ENCODE peak calls at places on chromosomes 13 and 19, in eight cellular contexts. One of them, this sample, is unnamed.

GRCh38 chr13:112849500-112849899 is 119.5 kb upstream of the MCF2L start:
- DNase-seq in dorsolateral prefrontal cortex: no peak
- DNase-seq in cortex of kidney: no peak
- DNase-seq in AG08395: no peak
- DNase-seq in frontal cortex: no peak
- DNase-seq in neural crest cell: no peak
- DNase-seq in stimulated activated CD8-positive, alpha-beta memory T cell treated with anti-CD3 and anti-CD28 coated beads, Interleukin-12 subunit alpha, Interleukin-12 subunit beta, amount 100 ng/mL, for 4 hours: no peak
- DNase-seq in activated naive CD4-positive, alpha-beta T cell: no peak
- DNase-seq in this sample: no peak

GRCh38 chr13:23630349-23631093 is 60.3 kb downstream of the TNFRSF19 start:
- DNase-seq in dorsolateral prefrontal cortex: no peak
- DNase-seq in cortex of kidney: no peak
- DNase-seq in AG08395: no peak
- DNase-seq in frontal cortex: no peak
- DNase-seq in neural crest cell: no peak
- DNase-seq in stimulated activated CD8-positive, alpha-beta memory T cell treated with anti-CD3 and anti-CD28 coated beads, Interleukin-12 subunit alpha, Interleukin-12 subunit beta, amount 100 ng/mL, for 4 hours: no peak
- DNase-seq in activated naive CD4-positive, alpha-beta T cell: no peak
- DNase-seq in this sample: no peak

GRCh38 chr19:28359819-28360414 is 853.0 kb downstream of the UQCRFS1 start:
- DNase-seq in dorsolateral prefrontal cortex: no peak
- DNase-seq in cortex of kidney: no peak
- DNase-seq in AG08395: no peak
- DNase-seq in frontal cortex: no peak
- DNase-seq in neural crest cell: no peak
- DNase-seq in stimulated activated CD8-positive, alpha-beta memory T cell treated with anti-CD3 and anti-CD28 coated beads, Interleukin-12 subunit alpha, Interleukin-12 subunit beta, amount 100 ng/mL, for 4 hours: no peak
- DNase-seq in activated naive CD4-positive, alpha-beta T cell: no peak
- DNase-seq in this sample: no peak

GRCh38 chr13:51538626-51539179 is 45.6 kb upstream of the WDFY2 start:
- DNase-seq in dorsolateral prefrontal cortex: no peak
- DNase-seq in cortex of kidney: no peak
- DNase-seq in AG08395: no peak
- DNase-seq in frontal cortex: no peak
- DNase-seq in neural crest cell: no peak
- DNase-seq in stimulated activated CD8-positive, alpha-beta memory T cell treated with anti-CD3 and anti-CD28 coated beads, Interleukin-12 subunit alpha, Interleukin-12 subunit beta, amount 100 ng/mL, for 4 hours: no peak
- DNase-seq in activated naive CD4-positive, alpha-beta T cell: no peak
- DNase-seq in this sample: no peak

GRCh38 chr19:35439921-35440320 is 8.1 kb upstream of the FFAR2 start:
- DNase-seq in dorsolateral prefrontal cortex: no peak
- DNase-seq in cortex of kidney: no peak
- DNase-seq in AG08395: no peak
- DNase-seq in frontal cortex: no peak
- DNase-seq in neural crest cell: no peak
- DNase-seq in stimulated activated CD8-positive, alpha-beta memory T cell treated with anti-CD3 and anti-CD28 coated beads, Interleukin-12 subunit alpha, Interleukin-12 subunit beta, amount 100 ng/mL, for 4 hours: no peak
- DNase-seq in activated naive CD4-positive, alpha-beta T cell: no peak
- DNase-seq in this sample: no peak

GRCh38 chr13:112764864-112765561 is 75.2 kb downstream of the ATP11A start:
- DNase-seq in dorsolateral prefrontal cortex: no peak
- DNase-seq in cortex of kidney: no peak
- DNase-seq in AG08395: no peak
- DNase-seq in frontal cortex: no peak
- DNase-seq in neural crest cell: no peak
- DNase-seq in stimulated activated CD8-positive, alpha-beta memory T cell treated with anti-CD3 and anti-CD28 coated beads, Interleukin-12 subunit alpha, Interleukin-12 subunit beta, amount 100 ng/mL, for 4 hours: no peak
- DNase-seq in activated naive CD4-positive, alpha-beta T cell: no peak
- DNase-seq in this sample: no peak

GRCh38 chr13:110307697-110308376 is 753 bp downstream of the COL4A2 start:
- DNase-seq in dorsolateral prefrontal cortex: no peak
- DNase-seq in cortex of kidney: no peak
- DNase-seq in AG08395: no peak
- DNase-seq in frontal cortex: no peak
- DNase-seq in neural crest cell: peak; percentile 42
- DNase-seq in stimulated activated CD8-positive, alpha-beta memory T cell treated with anti-CD3 and anti-CD28 coated beads, Interleukin-12 subunit alpha, Interleukin-12 subunit beta, amount 100 ng/mL, for 4 hours: no peak
- DNase-seq in activated naive CD4-positive, alpha-beta T cell: no peak
- DNase-seq in this sample: peak; percentile 41

GRCh38 chr13:104171132-104171531 is 1104.9 kb upstream of the SLC10A2 start:
- DNase-seq in dorsolateral prefrontal cortex: no peak
- DNase-seq in cortex of kidney: no peak
- DNase-seq in AG08395: no peak
- DNase-seq in frontal cortex: no peak
- DNase-seq in neural crest cell: no peak
- DNase-seq in stimulated activated CD8-positive, alpha-beta memory T cell treated with anti-CD3 and anti-CD28 coated beads, Interleukin-12 subunit alpha, Interleukin-12 subunit beta, amount 100 ng/mL, for 4 hours: no peak
- DNase-seq in activated naive CD4-positive, alpha-beta T cell: no peak
- DNase-seq in this sample: no peak

GRCh38 chr19:7137120-7137519 is 67.6 kb downstream of the ZNF557 start:
- DNase-seq in dorsolateral prefrontal cortex: no peak
- DNase-seq in cortex of kidney: no peak
- DNase-seq in AG08395: no peak
- DNase-seq in frontal cortex: no peak
- DNase-seq in neural crest cell: no peak
- DNase-seq in stimulated activated CD8-positive, alpha-beta memory T cell treated with anti-CD3 and anti-CD28 coated beads, Interleukin-12 subunit alpha, Interleukin-12 subunit beta, amount 100 ng/mL, for 4 hours: no peak
- DNase-seq in activated naive CD4-positive, alpha-beta T cell: no peak
- DNase-seq in this sample: no peak

GRCh38 chr13:26653310-26653709 is 95.8 kb downstream of the WASF3 start:
- DNase-seq in dorsolateral prefrontal cortex: no peak
- DNase-seq in cortex of kidney: no peak
- DNase-seq in AG08395: peak; percentile 68
- DNase-seq in frontal cortex: no peak
- DNase-seq in neural crest cell: no peak
- DNase-seq in stimulated activated CD8-positive, alpha-beta memory T cell treated with anti-CD3 and anti-CD28 coated beads, Interleukin-12 subunit alpha, Interleukin-12 subunit beta, amount 100 ng/mL, for 4 hours: no peak
- DNase-seq in activated naive CD4-positive, alpha-beta T cell: no peak
- DNase-seq in this sample: no peak

GRCh38 chr19:50486823-50487515 is 10.3 kb upstream of the GARIN5A start:
- DNase-seq in dorsolateral prefrontal cortex: no peak
- DNase-seq in cortex of kidney: no peak
- DNase-seq in AG08395: no peak
- DNase-seq in frontal cortex: no peak
- DNase-seq in neural crest cell: peak; percentile 67
- DNase-seq in stimulated activated CD8-positive, alpha-beta memory T cell treated with anti-CD3 and anti-CD28 coated beads, Interleukin-12 subunit alpha, Interleukin-12 subunit beta, amount 100 ng/mL, for 4 hours: no peak
- DNase-seq in activated naive CD4-positive, alpha-beta T cell: peak; percentile 37
- DNase-seq in this sample: no peak

GRCh38 chr13:97583884-97584497 is 150.0 kb downstream of the RAP2A start:
- DNase-seq in dorsolateral prefrontal cortex: no peak
- DNase-seq in cortex of kidney: no peak
- DNase-seq in AG08395: no peak
- DNase-seq in frontal cortex: no peak
- DNase-seq in neural crest cell: no peak
- DNase-seq in stimulated activated CD8-positive, alpha-beta memory T cell treated with anti-CD3 and anti-CD28 coated beads, Interleukin-12 subunit alpha, Interleukin-12 subunit beta, amount 100 ng/mL, for 4 hours: no peak
- DNase-seq in activated naive CD4-positive, alpha-beta T cell: no peak
- DNase-seq in this sample: no peak

GRCh38 chr13:79349011-79349410 is 57.0 kb downstream of the RBM26 start:
- DNase-seq in dorsolateral prefrontal cortex: no peak
- DNase-seq in cortex of kidney: no peak
- DNase-seq in AG08395: no peak
- DNase-seq in frontal cortex: no peak
- DNase-seq in neural crest cell: no peak
- DNase-seq in stimulated activated CD8-positive, alpha-beta memory T cell treated with anti-CD3 and anti-CD28 coated beads, Interleukin-12 subunit alpha, Interleukin-12 subunit beta, amount 100 ng/mL, for 4 hours: no peak
- DNase-seq in activated naive CD4-positive, alpha-beta T cell: no peak
- DNase-seq in this sample: no peak

GRCh38 chr13:111875922-111876321 is 191.0 kb upstream of the SOX1 start:
- DNase-seq in dorsolateral prefrontal cortex: no peak
- DNase-seq in cortex of kidney: no peak
- DNase-seq in AG08395: no peak
- DNase-seq in frontal cortex: no peak
- DNase-seq in neural crest cell: no peak
- DNase-seq in stimulated activated CD8-positive, alpha-beta memory T cell treated with anti-CD3 and anti-CD28 coated beads, Interleukin-12 subunit alpha, Interleukin-12 subunit beta, amount 100 ng/mL, for 4 hours: no peak
- DNase-seq in activated naive CD4-positive, alpha-beta T cell: no peak
- DNase-seq in this sample: no peak

GRCh38 chr19:4633140-4633967 is 6.0 kb upstream of the TNFAIP8L1 start:
- DNase-seq in dorsolateral prefrontal cortex: peak; percentile 39
- DNase-seq in cortex of kidney: no peak
- DNase-seq in AG08395: peak; percentile 65
- DNase-seq in frontal cortex: peak; percentile 60
- DNase-seq in neural crest cell: peak; percentile 68
- DNase-seq in stimulated activated CD8-positive, alpha-beta memory T cell treated with anti-CD3 and anti-CD28 coated beads, Interleukin-12 subunit alpha, Interleukin-12 subunit beta, amount 100 ng/mL, for 4 hours: no peak
- DNase-seq in activated naive CD4-positive, alpha-beta T cell: no peak
- DNase-seq in this sample: no peak

GRCh38 chr19:38071647-38072046 is 152.4 kb downstream of the DPF1 start:
- DNase-seq in dorsolateral prefrontal cortex: no peak
- DNase-seq in cortex of kidney: no peak
- DNase-seq in AG08395: no peak
- DNase-seq in frontal cortex: no peak
- DNase-seq in neural crest cell: no peak
- DNase-seq in stimulated activated CD8-positive, alpha-beta memory T cell treated with anti-CD3 and anti-CD28 coated beads, Interleukin-12 subunit alpha, Interleukin-12 subunit beta, amount 100 ng/mL, for 4 hours: no peak
- DNase-seq in activated naive CD4-positive, alpha-beta T cell: no peak
- DNase-seq in this sample: no peak

GRCh38 chr13:29049524-29049923 is 229.4 kb downstream of the MTUS2 start:
- DNase-seq in dorsolateral prefrontal cortex: no peak
- DNase-seq in cortex of kidney: no peak
- DNase-seq in AG08395: no peak
- DNase-seq in frontal cortex: no peak
- DNase-seq in neural crest cell: no peak
- DNase-seq in stimulated activated CD8-positive, alpha-beta memory T cell treated with anti-CD3 and anti-CD28 coated beads, Interleukin-12 subunit alpha, Interleukin-12 subunit beta, amount 100 ng/mL, for 4 hours: no peak
- DNase-seq in activated naive CD4-positive, alpha-beta T cell: no peak
- DNase-seq in this sample: no peak

GRCh38 chr13:60591348-60591747 is 194.3 kb downstream of the TDRD3 start:
- DNase-seq in dorsolateral prefrontal cortex: no peak
- DNase-seq in cortex of kidney: no peak
- DNase-seq in AG08395: peak; percentile 69
- DNase-seq in frontal cortex: no peak
- DNase-seq in neural crest cell: no peak
- DNase-seq in stimulated activated CD8-positive, alpha-beta memory T cell treated with anti-CD3 and anti-CD28 coated beads, Interleukin-12 subunit alpha, Interleukin-12 subunit beta, amount 100 ng/mL, for 4 hours: no peak
- DNase-seq in activated naive CD4-positive, alpha-beta T cell: no peak
- DNase-seq in this sample: no peak

GRCh38 chr13:36571444-36571843 is 102.4 kb upstream of the SERTM1 start:
- DNase-seq in dorsolateral prefrontal cortex: no peak
- DNase-seq in cortex of kidney: no peak
- DNase-seq in AG08395: no peak
- DNase-seq in frontal cortex: no peak
- DNase-seq in neural crest cell: no peak
- DNase-seq in stimulated activated CD8-positive, alpha-beta memory T cell treated with anti-CD3 and anti-CD28 coated beads, Interleukin-12 subunit alpha, Interleukin-12 subunit beta, amount 100 ng/mL, for 4 hours: no peak
- DNase-seq in activated naive CD4-positive, alpha-beta T cell: no peak
- DNase-seq in this sample: no peak

GRCh38 chr13:44352671-44353070 is 21.0 kb upstream of the SERP2 start:
- DNase-seq in dorsolateral prefrontal cortex: no peak
- DNase-seq in cortex of kidney: no peak
- DNase-seq in AG08395: no peak
- DNase-seq in frontal cortex: no peak
- DNase-seq in neural crest cell: no peak
- DNase-seq in stimulated activated CD8-positive, alpha-beta memory T cell treated with anti-CD3 and anti-CD28 coated beads, Interleukin-12 subunit alpha, Interleukin-12 subunit beta, amount 100 ng/mL, for 4 hours: no peak
- DNase-seq in activated naive CD4-positive, alpha-beta T cell: no peak
- DNase-seq in this sample: no peak

GRCh38 chr13:41065098-41065497 is 3.8 kb downstream of the WBP4 start:
- DNase-seq in dorsolateral prefrontal cortex: no peak
- DNase-seq in cortex of kidney: no peak
- DNase-seq in AG08395: peak; percentile 35
- DNase-seq in frontal cortex: no peak
- DNase-seq in neural crest cell: no peak
- DNase-seq in stimulated activated CD8-positive, alpha-beta memory T cell treated with anti-CD3 and anti-CD28 coated beads, Interleukin-12 subunit alpha, Interleukin-12 subunit beta, amount 100 ng/mL, for 4 hours: no peak
- DNase-seq in activated naive CD4-positive, alpha-beta T cell: no peak
- DNase-seq in this sample: no peak

GRCh38 chr13:109274188-109274821 is 512.1 kb downstream of the IRS2 start:
- DNase-seq in dorsolateral prefrontal cortex: no peak
- DNase-seq in cortex of kidney: no peak
- DNase-seq in AG08395: peak; percentile 72
- DNase-seq in frontal cortex: no peak
- DNase-seq in neural crest cell: no peak
- DNase-seq in stimulated activated CD8-positive, alpha-beta memory T cell treated with anti-CD3 and anti-CD28 coated beads, Interleukin-12 subunit alpha, Interleukin-12 subunit beta, amount 100 ng/mL, for 4 hours: no peak
- DNase-seq in activated naive CD4-positive, alpha-beta T cell: no peak
- DNase-seq in this sample: peak; percentile 82

GRCh38 chr19:49216076-49216475 is 58.5 kb downstream of the TRPM4 start:
- DNase-seq in dorsolateral prefrontal cortex: no peak
- DNase-seq in cortex of kidney: no peak
- DNase-seq in AG08395: peak; percentile 30
- DNase-seq in frontal cortex: no peak
- DNase-seq in neural crest cell: no peak
- DNase-seq in stimulated activated CD8-positive, alpha-beta memory T cell treated with anti-CD3 and anti-CD28 coated beads, Interleukin-12 subunit alpha, Interleukin-12 subunit beta, amount 100 ng/mL, for 4 hours: no peak
- DNase-seq in activated naive CD4-positive, alpha-beta T cell: no peak
- DNase-seq in this sample: no peak

GRCh38 chr19:55325172-55325571 is at the start of gene TMEM150B:
- DNase-seq in dorsolateral prefrontal cortex: no peak
- DNase-seq in cortex of kidney: no peak
- DNase-seq in AG08395: no peak
- DNase-seq in frontal cortex: no peak
- DNase-seq in neural crest cell: no peak
- DNase-seq in stimulated activated CD8-positive, alpha-beta memory T cell treated with anti-CD3 and anti-CD28 coated beads, Interleukin-12 subunit alpha, Interleukin-12 subunit beta, amount 100 ng/mL, for 4 hours: no peak
- DNase-seq in activated naive CD4-positive, alpha-beta T cell: no peak
- DNase-seq in this sample: no peak

GRCh38 chr13:104015646-104016396 is 949.6 kb upstream of the SLC10A2 start:
- DNase-seq in dorsolateral prefrontal cortex: no peak
- DNase-seq in cortex of kidney: no peak
- DNase-seq in AG08395: no peak
- DNase-seq in frontal cortex: no peak
- DNase-seq in neural crest cell: no peak
- DNase-seq in stimulated activated CD8-positive, alpha-beta memory T cell treated with anti-CD3 and anti-CD28 coated beads, Interleukin-12 subunit alpha, Interleukin-12 subunit beta, amount 100 ng/mL, for 4 hours: no peak
- DNase-seq in activated naive CD4-positive, alpha-beta T cell: no peak
- DNase-seq in this sample: no peak

GRCh38 chr13:33723365-33723764 is 94.6 kb upstream of the RFC3 start:
- DNase-seq in dorsolateral prefrontal cortex: no peak
- DNase-seq in cortex of kidney: no peak
- DNase-seq in AG08395: no peak
- DNase-seq in frontal cortex: no peak
- DNase-seq in neural crest cell: no peak
- DNase-seq in stimulated activated CD8-positive, alpha-beta memory T cell treated with anti-CD3 and anti-CD28 coated beads, Interleukin-12 subunit alpha, Interleukin-12 subunit beta, amount 100 ng/mL, for 4 hours: no peak
- DNase-seq in activated naive CD4-positive, alpha-beta T cell: no peak
- DNase-seq in this sample: no peak

GRCh38 chr19:46571495-46571894 is 29.6 kb upstream of the CALM3 start:
- DNase-seq in dorsolateral prefrontal cortex: no peak
- DNase-seq in cortex of kidney: no peak
- DNase-seq in AG08395: no peak
- DNase-seq in frontal cortex: no peak
- DNase-seq in neural crest cell: peak; percentile 14
- DNase-seq in stimulated activated CD8-positive, alpha-beta memory T cell treated with anti-CD3 and anti-CD28 coated beads, Interleukin-12 subunit alpha, Interleukin-12 subunit beta, amount 100 ng/mL, for 4 hours: no peak
- DNase-seq in activated naive CD4-positive, alpha-beta T cell: no peak
- DNase-seq in this sample: no peak

GRCh38 chr13:30618186-30618937 is 642 bp downstream of the USPL1 start:
- DNase-seq in dorsolateral prefrontal cortex: no peak
- DNase-seq in cortex of kidney: no peak
- DNase-seq in AG08395: no peak
- DNase-seq in frontal cortex: no peak
- DNase-seq in neural crest cell: no peak
- DNase-seq in stimulated activated CD8-positive, alpha-beta memory T cell treated with anti-CD3 and anti-CD28 coated beads, Interleukin-12 subunit alpha, Interleukin-12 subunit beta, amount 100 ng/mL, for 4 hours: peak; percentile 2
- DNase-seq in activated naive CD4-positive, alpha-beta T cell: no peak
- DNase-seq in this sample: peak; percentile 18

GRCh38 chr19:21610787-21611186 is 105.4 kb downstream of the ZNF429 start:
- DNase-seq in dorsolateral prefrontal cortex: no peak
- DNase-seq in cortex of kidney: no peak
- DNase-seq in AG08395: no peak
- DNase-seq in frontal cortex: no peak
- DNase-seq in neural crest cell: no peak
- DNase-seq in stimulated activated CD8-positive, alpha-beta memory T cell treated with anti-CD3 and anti-CD28 coated beads, Interleukin-12 subunit alpha, Interleukin-12 subunit beta, amount 100 ng/mL, for 4 hours: no peak
- DNase-seq in activated naive CD4-positive, alpha-beta T cell: no peak
- DNase-seq in this sample: no peak

GRCh38 chr19:55406869-55407624 is 541 bp downstream of the UBE2S start:
- DNase-seq in dorsolateral prefrontal cortex: no peak
- DNase-seq in cortex of kidney: no peak
- DNase-seq in AG08395: peak; percentile 56
- DNase-seq in frontal cortex: no peak
- DNase-seq in neural crest cell: no peak
- DNase-seq in stimulated activated CD8-positive, alpha-beta memory T cell treated with anti-CD3 and anti-CD28 coated beads, Interleukin-12 subunit alpha, Interleukin-12 subunit beta, amount 100 ng/mL, for 4 hours: no peak
- DNase-seq in activated naive CD4-positive, alpha-beta T cell: no peak
- DNase-seq in this sample: no peak

GRCh38 chr13:107211073-107211472 is 643.1 kb upstream of the ARGLU1 start:
- DNase-seq in dorsolateral prefrontal cortex: peak; percentile 81
- DNase-seq in cortex of kidney: no peak
- DNase-seq in AG08395: peak; percentile 74
- DNase-seq in frontal cortex: peak; percentile 25
- DNase-seq in neural crest cell: peak; percentile 79
- DNase-seq in stimulated activated CD8-positive, alpha-beta memory T cell treated with anti-CD3 and anti-CD28 coated beads, Interleukin-12 subunit alpha, Interleukin-12 subunit beta, amount 100 ng/mL, for 4 hours: no peak
- DNase-seq in activated naive CD4-positive, alpha-beta T cell: peak; percentile 4
- DNase-seq in this sample: peak; percentile 70

GRCh38 chr13:25286308-25286968 is 850 bp downstream of the MTMR6 start:
- DNase-seq in dorsolateral prefrontal cortex: peak; percentile 34
- DNase-seq in cortex of kidney: no peak
- DNase-seq in AG08395: peak; percentile 43
- DNase-seq in frontal cortex: peak; percentile 38
- DNase-seq in neural crest cell: peak; percentile 9
- DNase-seq in stimulated activated CD8-positive, alpha-beta memory T cell treated with anti-CD3 and anti-CD28 coated beads, Interleukin-12 subunit alpha, Interleukin-12 subunit beta, amount 100 ng/mL, for 4 hours: no peak
- DNase-seq in activated naive CD4-positive, alpha-beta T cell: no peak
- DNase-seq in this sample: peak; percentile 5

GRCh38 chr19:53991224-53992113 is at the start of gene CACNG6:
- DNase-seq in dorsolateral prefrontal cortex: no peak
- DNase-seq in cortex of kidney: no peak
- DNase-seq in AG08395: peak; percentile 30
- DNase-seq in frontal cortex: peak; percentile 56
- DNase-seq in neural crest cell: peak; percentile 44
- DNase-seq in stimulated activated CD8-positive, alpha-beta memory T cell treated with anti-CD3 and anti-CD28 coated beads, Interleukin-12 subunit alpha, Interleukin-12 subunit beta, amount 100 ng/mL, for 4 hours: no peak
- DNase-seq in activated naive CD4-positive, alpha-beta T cell: no peak
- DNase-seq in this sample: peak; percentile 43

GRCh38 chr19:19120308-19121156 is 17.7 kb downstream of the TMEM161A start:
- DNase-seq in dorsolateral prefrontal cortex: no peak
- DNase-seq in cortex of kidney: no peak
- DNase-seq in AG08395: peak; percentile 77
- DNase-seq in frontal cortex: peak; percentile 36
- DNase-seq in neural crest cell: peak; percentile 79
- DNase-seq in stimulated activated CD8-positive, alpha-beta memory T cell treated with anti-CD3 and anti-CD28 coated beads, Interleukin-12 subunit alpha, Interleukin-12 subunit beta, amount 100 ng/mL, for 4 hours: no peak
- DNase-seq in activated naive CD4-positive, alpha-beta T cell: no peak
- DNase-seq in this sample: peak; percentile 95